ENCODE peak calls at places on chromosomes 6 and 20, in ten cellular contexts. A, E, W, Y, V, Z, R, O, Q and S are unnamed samples.

GRCh38 chr20:22905667-22906066 is 129.4 kb upstream of the SSTR4 start:
- DNase-seq in A (no peak), E (no peak), W (no peak), Y (no peak), V (no peak), Z (no peak), R (peak), O (no peak), Q (peak), S (peak)

GRCh38 chr6:85672623-85673022 is 29.9 kb upstream of the SYNCRIP start:
- DNase-seq in A (no peak), E (no peak), W (no peak), Y (no peak), V (no peak), Z (no peak), R (no peak), O (no peak), Q (no peak), S (no peak)

GRCh38 chr6:104161960-104162669 is 697.6 kb downstream of the HACE1 start:
- DNase-seq in A (no peak), E (no peak), W (no peak), Y (no peak), V (peak), Z (no peak), R (peak), O (no peak), Q (peak), S (peak)

GRCh38 chr6:11042750-11043551 is 1.2 kb downstream of the ELOVL2 start:
- DNase-seq in A (no peak), E (no peak), W (no peak), Y (no peak), V (peak), Z (no peak), R (no peak), O (no peak), Q (peak), S (no peak)

GRCh38 chr20:23114018-23114417 is 27.9 kb upstream of the CD93 start:
- DNase-seq in A (peak), E (no peak), W (no peak), Y (peak), V (no peak), Z (no peak), R (no peak), O (no peak), Q (peak), S (peak)

GRCh38 chr6:30112402-30113376 is at the start of gene TRIM31:
- DNase-seq in A (no peak), E (no peak), W (no peak), Y (no peak), V (no peak), Z (no peak), R (no peak), O (no peak), Q (no peak), S (no peak)

GRCh38 chr20:37774143-37774542 is 80.3 kb downstream of the CTNNBL1 start:
- DNase-seq in A (no peak), E (no peak), W (no peak), Y (no peak), V (no peak), Z (no peak), R (no peak), O (no peak), Q (no peak), S (no peak)

GRCh38 chr6:41085182-41085581 is 12.4 kb downstream of the NFYA start:
- DNase-seq in A (no peak), E (no peak), W (no peak), Y (no peak), V (no peak), Z (no peak), R (no peak), O (no peak), Q (no peak), S (no peak)

GRCh38 chr6:111486921-111487320 is 3.9 kb upstream of the REV3L start:
- DNase-seq in A (no peak), E (no peak), W (no peak), Y (no peak), V (no peak), Z (no peak), R (no peak), O (no peak), Q (no peak), S (no peak)

GRCh38 chr6:46648869-46649488 is 3.6 kb downstream of the CYP39A1 start:
- DNase-seq in A (no peak), E (no peak), W (no peak), Y (no peak), V (no peak), Z (no peak), R (no peak), O (no peak), Q (no peak), S (no peak)

GRCh38 chr6:38782616-38783015 is 67.5 kb downstream of the DNAH8 start:
- DNase-seq in A (no peak), E (no peak), W (no peak), Y (no peak), V (no peak), Z (no peak), R (no peak), O (no peak), Q (no peak), S (no peak)

GRCh38 chr6:12484519-12484918 is 194.4 kb downstream of the EDN1 start:
- DNase-seq in A (no peak), E (no peak), W (no peak), Y (no peak), V (no peak), Z (no peak), R (no peak), O (no peak), Q (no peak), S (no peak)

GRCh38 chr20:23937303-23938117 is 51.1 kb downstream of the GGTLC1 start:
- DNase-seq in A (peak), E (peak), W (no peak), Y (peak), V (peak), Z (peak), R (peak), O (peak), Q (peak), S (peak)

GRCh38 chr6:25991785-25992412 is 29.3 kb downstream of the TRIM38 start:
- DNase-seq in A (peak), E (peak), W (peak), Y (peak), V (peak), Z (peak), R (peak), O (peak), Q (peak), S (peak)

GRCh38 chr20:19022118-19022575 is 190.3 kb upstream of the SLC24A3 start:
- DNase-seq in A (no peak), E (no peak), W (no peak), Y (no peak), V (no peak), Z (no peak), R (no peak), O (no peak), Q (no peak), S (no peak)

GRCh38 chr6:94026575-94026974 is 607.2 kb upstream of the EPHA7 start:
- DNase-seq in A (no peak), E (no peak), W (no peak), Y (no peak), V (no peak), Z (no peak), R (no peak), O (no peak), Q (no peak), S (no peak)

GRCh38 chr20:34083137-34083536 is 28.9 kb downstream of the EIF2S2 start:
- DNase-seq in A (no peak), E (no peak), W (no peak), Y (peak), V (peak), Z (no peak), R (no peak), O (peak), Q (peak), S (peak)

GRCh38 chr6:16064687-16065086 is 64.2 kb upstream of the MYLIP start:
- DNase-seq in A (no peak), E (no peak), W (peak), Y (no peak), V (no peak), Z (no peak), R (no peak), O (no peak), Q (no peak), S (no peak)

GRCh38 chr6:12280458-12280857 is 9.7 kb upstream of the EDN1 start:
- DNase-seq in A (no peak), E (no peak), W (no peak), Y (no peak), V (no peak), Z (no peak), R (no peak), O (no peak), Q (peak), S (no peak)

GRCh38 chr20:31815408-31816188 is 3.6 kb upstream of the MYLK2 start:
- DNase-seq in A (no peak), E (no peak), W (no peak), Y (no peak), V (peak), Z (no peak), R (no peak), O (peak), Q (peak), S (no peak)

GRCh38 chr20:2820084-2820895 is 4.1 kb downstream of the TMEM239 start:
- DNase-seq in A (no peak), E (no peak), W (no peak), Y (no peak), V (no peak), Z (no peak), R (no peak), O (no peak), Q (peak), S (no peak)

GRCh38 chr6:163626073-163626867 is 211.8 kb downstream of the QKI start:
- DNase-seq in A (no peak), E (no peak), W (no peak), Y (no peak), V (peak), Z (no peak), R (no peak), O (no peak), Q (no peak), S (no peak)

GRCh38 chr6:45843848-45844521 is 171.7 kb downstream of the CLIC5 start:
- DNase-seq in A (no peak), E (no peak), W (no peak), Y (peak), V (peak), Z (no peak), R (no peak), O (no peak), Q (peak), S (no peak)

GRCh38 chr6:133553652-133554051 is 312.5 kb downstream of the EYA4 start:
- DNase-seq in A (peak), E (no peak), W (no peak), Y (no peak), V (peak), Z (no peak), R (peak), O (peak), Q (peak), S (peak)

GRCh38 chr20:37394543-37395410 is 48.8 kb downstream of the SRC start:
- DNase-seq in A (no peak), E (no peak), W (no peak), Y (peak), V (no peak), Z (no peak), R (no peak), O (no peak), Q (no peak), S (no peak)

GRCh38 chr6:167275001-167275400 is 16.1 kb upstream of the UNC93A start:
- DNase-seq in A (no peak), E (no peak), W (no peak), Y (no peak), V (no peak), Z (no peak), R (no peak), O (no peak), Q (no peak), S (no peak)

GRCh38 chr6:15473741-15474161 is 189.1 kb downstream of the DTNBP1 start:
- DNase-seq in A (no peak), E (no peak), W (no peak), Y (no peak), V (no peak), Z (no peak), R (no peak), O (no peak), Q (peak), S (no peak)

GRCh38 chr6:75791881-75792280 is 42.8 kb downstream of the MYO6 start:
- DNase-seq in A (no peak), E (no peak), W (no peak), Y (no peak), V (peak), Z (no peak), R (peak), O (no peak), Q (peak), S (peak)

GRCh38 chr6:44499609-44500008 is 112.1 kb downstream of the CDC5L start:
- DNase-seq in A (no peak), E (no peak), W (no peak), Y (no peak), V (no peak), Z (no peak), R (no peak), O (no peak), Q (no peak), S (no peak)

GRCh38 chr6:126054802-126055201 is 68.5 kb downstream of the TRMT11 start:
- DNase-seq in A (no peak), E (no peak), W (no peak), Y (no peak), V (no peak), Z (no peak), R (no peak), O (no peak), Q (no peak), S (no peak)

GRCh38 chr6:155880905-155881304 is 425.3 kb upstream of the NOX3 start:
- DNase-seq in A (no peak), E (no peak), W (no peak), Y (no peak), V (peak), Z (no peak), R (no peak), O (no peak), Q (peak), S (no peak)

GRCh38 chr20:46202758-46203509 is 84.8 kb downstream of the CD40 start:
- DNase-seq in A (peak), E (no peak), W (no peak), Y (no peak), V (peak), Z (no peak), R (no peak), O (no peak), Q (peak), S (no peak)

GRCh38 chr6:81476881-81477280 is 275.6 kb downstream of the TENT5A start:
- DNase-seq in A (no peak), E (no peak), W (no peak), Y (no peak), V (no peak), Z (no peak), R (no peak), O (no peak), Q (peak), S (no peak)

GRCh38 chr6:110897433-110897832 is 22.8 kb downstream of the AMD1 start:
- DNase-seq in A (no peak), E (no peak), W (no peak), Y (no peak), V (no peak), Z (no peak), R (no peak), O (no peak), Q (no peak), S (no peak)